ENCODE peak calls at places on chromosomes 13 and 19, in ten cellular contexts. F is SK-N-DZ; D is NCI-H345; C is mesendoderm; B is esophagus squamous epithelium; R is CD8-positive, alpha-beta memory T cell; E is HuH-7; S is EL; M is body of pancreas; H is NCI-H1092 treated with DMSO at 0.1 percent for 48 hours. N is an unnamed sample.

GRCh38 chr13:77345150-77345780 is 18.4 kb upstream of the MYCBP2 start:
- DNase-seq in F (no peak), D (peak; percentile 81), C (no peak), B (no peak), R (no peak), E (no peak), S (no peak), M (no peak), H (peak; percentile 89), N (peak; percentile 49)

GRCh38 chr19:13827656-13828055 is 32.4 kb downstream of the ZSWIM4 start:
- DNase-seq in F (no peak), D (no peak), C (peak; percentile 71), B (no peak), R (no peak), E (no peak), S (no peak), M (no peak), H (no peak), N (peak; percentile 7)

GRCh38 chr19:16403151-16403977 is 68.4 kb downstream of the EPS15L1 start:
- DNase-seq in F (no peak), D (no peak), C (no peak), B (no peak), R (no peak), E (no peak), S (no peak), M (no peak), H (no peak), N (no peak)

GRCh38 chr19:6233051-6233826 is 46.5 kb downstream of the MLLT1 start:
- DNase-seq in F (no peak), D (no peak), C (no peak), B (no peak), R (no peak), E (no peak), S (peak; percentile 56), M (peak; percentile 58), H (no peak), N (no peak)

GRCh38 chr13:41995946-41996345 is 35.0 kb upstream of the VWA8 start:
- DNase-seq in F (no peak), D (no peak), C (no peak), B (no peak), R (no peak), E (no peak), S (peak; percentile 19), M (no peak), H (no peak), N (no peak)

GRCh38 chr19:13843104-13843921 is 33.6 kb upstream of the NANOS3 start:
- DNase-seq in F (peak; percentile 56), D (peak; percentile 68), C (peak; percentile 84), B (no peak), R (no peak), E (no peak), S (peak; percentile 77), M (peak; percentile 45), H (no peak), N (no peak)

GRCh38 chr13:99975626-99976025 is 4.1 kb upstream of the ZIC5 start:
- DNase-seq in F (no peak), D (no peak), C (no peak), B (no peak), R (no peak), E (no peak), S (no peak), M (no peak), H (no peak), N (no peak)

GRCh38 chr19:12778020-12778904 is 2.9 kb upstream of the HOOK2 start:
- DNase-seq in F (peak; percentile 78), D (peak; percentile 23), C (peak; percentile 70), B (no peak), R (peak; percentile 65), E (peak; percentile 67), S (peak; percentile 79), M (peak; percentile 88), H (peak; percentile 80), N (peak; percentile 91)

GRCh38 chr13:73900591-73900990 is 233.6 kb downstream of the KLF12 start:
- DNase-seq in F (no peak), D (no peak), C (no peak), B (no peak), R (no peak), E (no peak), S (no peak), M (no peak), H (no peak), N (no peak)

GRCh38 chr19:51751655-51752054 is at the start of gene FPR1:
- DNase-seq in F (no peak), D (no peak), C (no peak), B (no peak), R (no peak), E (no peak), S (peak; percentile 21), M (no peak), H (no peak), N (no peak)

N was measured in NCI-H2171 treated with DMSO at 0.1 percent for 48 hours.